ENCODE peak calls at places on chromosomes 11 and 22, in seven cellular contexts. M is transverse colon, K is AG09319, Y is GM20000, O is uterus, X is colonic mucosa, R is nephron progenitor cell. D is an unnamed sample.

GRCh38 chr11:110174645-110175310 is 81.6 kb downstream of the ZC3H12C start:
- DNase-seq in Y (no peak), X (no peak), M (no peak), O (no peak), K (no peak), R (no peak), D (no peak)

GRCh38 chr11:38448284-38448683 is 1850.2 kb upstream of the RAG2 start:
- DNase-seq in K (no peak), O (no peak), X (no peak), Y (no peak), M (no peak), R (no peak), D (no peak)

GRCh38 chr22:30705710-30706651 is 11.3 kb downstream of the OSBP2 start:
- DNase-seq in R (no peak), M (peak), O (no peak), K (peak), Y (peak), X (no peak), D (peak)

GRCh38 chr11:128497057-128497957 is 90.1 kb downstream of the ETS1 start:
- DNase-seq in X (no peak), Y (peak), M (no peak), R (no peak), K (peak), O (peak), D (peak)

GRCh38 chr11:45470151-45471001 is 184.2 kb upstream of the SYT13 start:
- DNase-seq in M (no peak), O (peak), Y (no peak), K (no peak), X (no peak), R (no peak), D (no peak)

GRCh38 chr11:17724020-17724908 is 4.9 kb downstream of the MYOD1 start:
- DNase-seq in Y (no peak), R (no peak), M (no peak), K (no peak), X (no peak), O (no peak), D (no peak)

GRCh38 chr22:39453765-39454378 is 2.9 kb upstream of the MGAT3 start:
- DNase-seq in Y (no peak), X (no peak), M (no peak), R (no peak), K (no peak), O (no peak), D (no peak)

GRCh38 chr11:110801328-110801727 is 89.1 kb upstream of the ARHGAP20 start:
- DNase-seq in O (no peak), X (no peak), K (no peak), M (peak), R (no peak), Y (no peak), D (no peak)

GRCh38 chr22:37135023-37135422 is 14.7 kb downstream of the IL2RB start:
- DNase-seq in M (no peak), R (no peak), Y (no peak), O (no peak), K (no peak), X (no peak), D (no peak)

GRCh38 chr11:129275825-129276224 is 83.7 kb upstream of the ARHGAP32 start:
- DNase-seq in K (no peak), M (peak), O (no peak), X (no peak), Y (no peak), R (no peak), D (no peak)

GRCh38 chr11:73358071-73358470 is 18.1 kb upstream of the RELT start:
- DNase-seq in M (no peak), Y (no peak), X (no peak), K (no peak), O (no peak), R (no peak), D (no peak)

DNA sequence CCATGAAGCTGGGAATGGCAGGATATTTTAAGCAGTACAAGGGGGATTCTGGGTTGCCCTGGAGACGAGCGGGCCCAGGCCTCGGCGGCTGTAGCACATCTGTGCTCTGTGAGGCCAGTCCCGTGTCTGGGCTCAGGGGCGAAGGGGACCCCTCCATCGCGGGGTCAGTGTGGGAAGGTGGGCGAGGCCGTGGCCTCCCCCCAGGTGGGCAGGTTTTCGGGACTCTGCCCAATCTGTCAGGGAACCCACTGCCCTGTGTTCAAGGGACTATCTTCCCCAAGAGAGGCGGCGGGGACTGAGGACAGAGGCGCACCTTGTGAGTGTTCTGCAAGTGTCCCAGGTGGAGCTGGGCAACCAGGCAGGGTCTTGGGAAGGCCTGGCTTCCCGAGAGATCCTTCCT is 336.6 kb downstream of the CTTN start:
- DNase-seq in Y (no peak), R (no peak), O (no peak), K (no peak), X (no peak), M (no peak), D (no peak)
- TF ChIP-seq CTCF in Y (no peak), R (no peak), O (no peak), K (no peak), X (no peak), M (no peak), D (no peak)

DNA sequence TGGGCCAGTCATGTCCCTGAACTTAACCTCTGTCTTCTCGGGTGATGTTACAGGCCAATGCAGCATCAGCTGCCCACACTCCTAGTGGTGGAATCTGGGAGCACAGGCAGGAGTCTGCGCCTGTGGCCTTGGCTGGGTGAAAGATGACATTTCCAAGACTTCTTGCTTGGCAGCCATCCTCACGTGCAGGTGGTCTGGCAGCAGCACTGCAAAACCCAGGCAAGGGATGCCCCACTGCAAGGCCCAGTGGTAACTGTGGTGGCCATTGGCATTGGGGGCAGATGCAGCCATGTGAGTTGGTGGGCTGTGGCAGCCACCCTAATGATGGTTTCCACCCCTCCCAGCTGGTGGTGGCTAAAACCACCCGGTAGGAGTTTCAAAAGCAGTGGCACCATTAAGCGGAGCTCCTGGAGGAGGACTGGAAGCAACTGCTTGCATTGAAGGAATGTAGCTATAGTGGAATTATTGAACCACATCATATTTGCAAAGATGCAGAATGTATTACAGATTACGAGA is 120.5 kb upstream of the TOP3B start:
- DNase-seq in K (no peak), M (no peak), R (peak), O (no peak), Y (no peak), X (no peak), D (no peak)
- TF ChIP-seq CTCF in K (peak), M (peak), R (peak), O (no peak), Y (no peak), X (peak), D (peak)

DNA sequence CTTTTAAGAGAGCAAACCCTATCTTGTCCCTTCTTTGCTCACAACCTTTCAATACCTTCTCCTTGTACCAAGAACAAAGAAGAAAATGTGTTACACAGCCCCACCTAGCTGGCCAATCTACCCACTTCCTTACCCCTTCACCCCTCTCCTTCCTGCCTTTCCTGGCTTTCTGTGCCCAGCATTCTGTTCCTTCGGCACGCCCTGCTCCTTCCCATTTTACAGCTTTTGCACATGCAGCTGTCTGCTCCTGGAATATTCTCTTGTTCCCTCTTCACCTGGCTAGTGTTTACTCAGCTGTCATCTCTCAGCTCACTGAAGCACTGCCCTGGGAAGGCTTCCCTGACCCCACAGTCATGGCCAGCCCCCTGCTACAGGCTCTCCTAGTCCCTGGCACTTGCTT is 30.6 kb downstream of the SERPINH1 start:
- DNase-seq in R (no peak), K (no peak), O (no peak), Y (no peak), X (peak), M (peak), D (no peak)
- TF ChIP-seq CTCF in R (no peak), K (no peak), O (no peak), Y (no peak), X (no peak), M (no peak), D (no peak)

GRCh38 chr11:65890324-65891179 is at the start of gene CCDC85B:
- DNase-seq in O (peak), M (peak), R (peak), K (peak), X (peak), Y (peak), D (peak)
- TF ChIP-seq CTCF in O (no peak), M (peak), R (peak), K (no peak), X (no peak), Y (no peak), D (peak)

DNA sequence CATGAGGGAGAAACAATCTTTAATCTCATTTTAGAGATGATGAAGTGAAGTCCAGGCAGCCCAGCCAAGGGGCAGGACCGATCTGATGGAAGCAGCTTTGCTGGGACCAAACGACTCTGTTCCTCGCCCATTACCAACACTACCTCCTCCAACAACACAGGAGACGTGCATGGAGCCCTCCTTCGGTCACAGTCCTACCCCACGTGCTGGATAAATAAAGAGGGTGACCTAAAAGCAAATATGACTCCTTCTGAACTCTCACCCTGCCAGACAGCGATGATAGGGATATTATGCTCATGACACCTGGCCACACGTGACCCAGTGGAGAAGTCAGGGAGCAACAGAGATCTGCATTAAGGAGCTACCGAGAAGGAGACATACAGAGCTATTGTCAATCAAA is 26.0 kb downstream of the SCGB1A1 start:
- DNase-seq in Y (no peak), M (no peak), X (no peak), K (no peak), O (peak), R (no peak), D (no peak)
- TF ChIP-seq CTCF in Y (no peak), M (no peak), X (no peak), K (no peak), O (no peak), R (no peak), D (no peak)

GRCh38 chr22:44623771-44624510 is 78.1 kb upstream of the PRR5 start:
- DNase-seq in X (no peak), M (no peak), K (no peak), R (peak), O (no peak), Y (no peak), D (no peak)
- TF ChIP-seq CTCF in X (no peak), M (no peak), K (peak), R (peak), O (peak), Y (no peak), D (peak)

D was measured in GM10248.